ENCODE peak calls at places on chromosome 19, in eight cellular contexts. B, K, S, O, A, Q, D and X are unnamed samples.

GRCh38 chr19:6735181-6735891 is 2.0 kb downstream of the GPR108 start:
- DNase-seq in K (no peak), S (no peak), B (no peak), D (no peak), Q (no peak), A (no peak), O (no peak), X (no peak)

GRCh38 chr19:1213391-1214286 is 8.1 kb downstream of the STK11 start:
- DNase-seq in O (peak; percentile 68), Q (peak; percentile 73), S (peak; percentile 75), A (peak; percentile 89), B (peak; percentile 73), K (peak; percentile 60), D (peak; percentile 52), X (peak; percentile 73)

GRCh38 chr19:42422576-42423461 is 4.4 kb downstream of the LIPE start:
- DNase-seq in A (peak; percentile 68), K (no peak), Q (no peak), S (peak; percentile 87), B (no peak), O (peak; percentile 49), D (no peak), X (no peak)

GRCh38 chr19:38654478-38655079 is 7.1 kb downstream of the ACTN4 start:
- DNase-seq in D (no peak), S (no peak), O (no peak), B (no peak), K (no peak), A (peak; percentile 57), Q (no peak), X (no peak)

GRCh38 chr19:7427944-7428343 is 60.9 kb downstream of the PEX11G start:
- DNase-seq in B (peak; percentile 7), K (no peak), Q (no peak), A (peak; percentile 9), D (no peak), S (no peak), O (no peak), X (no peak)

GRCh38 chr19:1041835-1042685 is 2.2 kb downstream of the ABCA7 start:
- DNase-seq in A (no peak), Q (no peak), K (no peak), O (no peak), S (peak; percentile 90), B (no peak), D (peak; percentile 50), X (peak; percentile 67)

GRCh38 chr19:4582980-4583842 is 23.7 kb upstream of the SEMA6B start:
- DNase-seq in B (no peak), Q (no peak), A (no peak), S (no peak), D (no peak), K (no peak), O (no peak), X (no peak)

GRCh38 chr19:38596057-38596981 is 21.4 kb downstream of the MAP4K1 start:
- DNase-seq in B (no peak), O (no peak), S (peak; percentile 64), K (no peak), A (peak; percentile 32), Q (no peak), D (no peak), X (peak; percentile 72)

GRCh38 chr19:19659646-19660245 is 3.7 kb downstream of the ATP13A1 start:
- DNase-seq in B (no peak), Q (no peak), S (no peak), D (no peak), A (no peak), K (no peak), O (no peak), X (no peak)

GRCh38 chr19:35098413-35099049 is 17.1 kb upstream of the FXYD3 start:
- DNase-seq in B (no peak), Q (no peak), K (no peak), A (no peak), S (no peak), D (no peak), O (no peak), X (peak; percentile 85)

GRCh38 chr19:7730286-7731217 is 1.4 kb downstream of the CLEC4G start:
- DNase-seq in B (no peak), Q (no peak), O (no peak), A (no peak), S (no peak), K (no peak), D (no peak), X (no peak)

GRCh38 chr19:32622002-32622401 is 41.0 kb downstream of the PDCD5 start:
- DNase-seq in O (no peak), S (no peak), D (no peak), B (no peak), Q (no peak), K (no peak), A (no peak), X (no peak)

GRCh38 chr19:42076375-42076944 is 494 bp downstream of the ZNF574 start:
- DNase-seq in Q (no peak), O (peak; percentile 39), S (no peak), D (no peak), B (no peak), A (no peak), K (no peak), X (no peak)

GRCh38 chr19:1313695-1314613 is 28.3 kb downstream of the EFNA2 start:
- DNase-seq in S (no peak), D (no peak), K (no peak), A (no peak), B (no peak), O (no peak), Q (no peak), X (no peak)

GRCh38 chr19:58328999-58329398 is 2.2 kb downstream of the ZSCAN22 start:
- DNase-seq in A (peak; percentile 22), Q (no peak), B (no peak), O (no peak), S (peak; percentile 24), D (no peak), K (no peak), X (no peak)

GRCh38 chr19:8334458-8335342 is 8.4 kb downstream of the KANK3 start:
- DNase-seq in Q (no peak), O (no peak), A (peak; percentile 92), S (peak; percentile 71), B (peak; percentile 72), K (no peak), D (peak; percentile 61), X (peak; percentile 72)

GRCh38 chr19:35392742-35393350 is 22.0 kb downstream of the GPR42 start:
- DNase-seq in K (no peak), A (no peak), B (no peak), D (no peak), O (no peak), S (no peak), Q (no peak), X (no peak)

GRCh38 chr19:1945899-1946298 is 4.9 kb downstream of the CSNK1G2 start:
- DNase-seq in D (peak; percentile 22), S (peak; percentile 58), Q (no peak), B (peak; percentile 25), A (peak; percentile 33), K (no peak), O (peak; percentile 32), X (peak; percentile 40)

GRCh38 chr19:35901854-35902661 is at the start of gene HCST:
- DNase-seq in A (peak; percentile 63), D (peak; percentile 11), B (no peak), O (no peak), Q (no peak), S (no peak), K (no peak), X (no peak)

GRCh38 chr19:47720669-47721068 is 7.4 kb downstream of the EHD2 start:
- DNase-seq in Q (no peak), K (no peak), S (no peak), B (no peak), O (no peak), D (no peak), A (no peak), X (no peak)
- H3K4me3 ChIP-seq in Q (no peak overlapping the region), K (no peak overlapping the region), S (no peak overlapping the region), B (no peak overlapping the region), O (no peak overlapping the region), D (peak overlapping the region; percentile 4), A (peak overlapping the region; percentile 42), X (no peak overlapping the region)

GRCh38 chr19:49337267-49338022 is 2.2 kb downstream of the CD37 start:
- DNase-seq in A (no peak), O (no peak), D (no peak), S (no peak), Q (no peak), K (no peak), B (no peak), X (no peak)

GRCh38 chr19:49339364-49340068 is 4.3 kb downstream of the CD37 start:
- DNase-seq in D (peak; percentile 78), B (peak; percentile 85), K (peak; percentile 89), A (peak; percentile 94), O (peak; percentile 91), Q (peak; percentile 78), S (peak; percentile 75), X (peak; percentile 87)

GRCh38 chr19:49336482-49337266 is 1.5 kb downstream of the CD37 start:
- DNase-seq in A (no peak), K (no peak), Q (no peak), S (no peak), D (no peak), O (no peak), B (no peak), X (no peak)

GRCh38 chr19:49338691-49339363 is 3.6 kb downstream of the CD37 start:
- DNase-seq in D (peak; percentile 34), S (peak; percentile 88), Q (peak; percentile 47), O (peak; percentile 69), A (peak; percentile 54), K (peak; percentile 75), B (peak; percentile 44), X (peak; percentile 96)

GRCh38 chr19:49338023-49338677 is 2.9 kb downstream of the CD37 start:
- DNase-seq in S (no peak), A (no peak), B (no peak), O (no peak), K (no peak), D (no peak), Q (no peak), X (no peak)
- H3K4me3 ChIP-seq in S (peak overlapping the region; percentile 33), A (no peak overlapping the region), B (no peak overlapping the region), O (peak overlapping the region; percentile 49), K (peak overlapping the region; percentile 35), D (no peak overlapping the region), Q (no peak overlapping the region), X (peak overlapping the region; percentile 56)

GRCh38 chr19:3404324-3405260 is 38.2 kb downstream of the NFIC start:
- DNase-seq in B (peak; percentile 90), K (peak; percentile 91), O (peak; percentile 93), S (peak; percentile 63), Q (peak; percentile 72), D (peak; percentile 91), A (peak; percentile 97), X (peak; percentile 88)
- H3K4me3 ChIP-seq in B (peak overlapping the region; percentile 30), K (peak overlapping the region; percentile 67), O (peak overlapping the region; percentile 53), S (no peak overlapping the region), Q (peak overlapping the region; percentile 27), D (peak overlapping the region; percentile 21), A (peak overlapping the region; percentile 37), X (peak overlapping the region; percentile 35)

GRCh38 chr19:31283701-31284100 is 65.5 kb downstream of the TSHZ3 start:
- DNase-seq in A (no peak), B (no peak), Q (no peak), K (no peak), D (no peak), S (peak; percentile 7), O (no peak), X (no peak)

GRCh38 chr19:31282346-31282745 is 66.9 kb downstream of the TSHZ3 start:
- DNase-seq in B (no peak), O (no peak), A (no peak), S (peak; percentile 25), K (no peak), Q (no peak), D (no peak), X (no peak)

GRCh38 chr19:31284621-31285020 is 64.6 kb downstream of the TSHZ3 start:
- DNase-seq in S (peak; percentile 11), B (no peak), K (no peak), Q (no peak), O (no peak), A (no peak), D (no peak), X (no peak)

GRCh38 chr19:31286491-31286890 is 62.7 kb downstream of the TSHZ3 start:
- DNase-seq in S (peak; percentile 23), Q (no peak), A (no peak), K (no peak), O (no peak), D (no peak), B (no peak), X (no peak)

GRCh38 chr19:31285744-31286143 is 63.5 kb downstream of the TSHZ3 start:
- DNase-seq in A (peak; percentile 36), Q (peak; percentile 9), K (no peak), D (peak; percentile 56), S (peak; percentile 30), B (peak; percentile 65), O (no peak), X (no peak)
- H3K4me3 ChIP-seq in A (peak overlapping the region; percentile 42), Q (no peak overlapping the region), K (no peak overlapping the region), D (peak overlapping the region; percentile 18), S (no peak overlapping the region), B (peak overlapping the region; percentile 17), O (peak overlapping the region; percentile 19), X (no peak overlapping the region)